ENCODE peak calls at places on chromosomes 4 and X, in nine cellular contexts. E, A, T, C, G, V, U, M and D are unnamed samples.

GRCh38 chr4:38867478-38868054 is at the start of gene FAM114A1:
- DNase-seq in E (peak; percentile 74), A (peak; percentile 88), T (peak; percentile 92), C (peak; percentile 78), G (peak; percentile 85), V (peak; percentile 82), U (peak; percentile 83), M (peak; percentile 44), D (peak; percentile 53)

GRCh38 chrX:142576615-142577014 is 371.5 kb upstream of the MAGEC2 start:
- DNase-seq in E (no peak), A (no peak), T (no peak), C (no peak), G (no peak), V (no peak), U (no peak), M (no peak), D (no peak)

GRCh38 chr4:6681191-6681590 is 12.5 kb upstream of the S100P start:
- DNase-seq in E (no peak), A (no peak), T (no peak), C (no peak), G (no peak), V (no peak), U (no peak), M (no peak), D (no peak)

GRCh38 chr4:85430697-85431096 is 44.3 kb upstream of the ARHGAP24 start:
- DNase-seq in E (no peak), A (no peak), T (no peak), C (no peak), G (no peak), V (no peak), U (no peak), M (peak; percentile 9), D (no peak)

GRCh38 chr4:3218824-3219760 is 29.9 kb upstream of the MSANTD1 start:
- DNase-seq in E (no peak), A (no peak), T (peak; percentile 37), C (no peak), G (no peak), V (no peak), U (no peak), M (no peak), D (peak; percentile 43)

GRCh38 chrX:44245730-44246129 is 97.7 kb downstream of the EFHC2 start:
- DNase-seq in E (no peak), A (no peak), T (no peak), C (no peak), G (no peak), V (no peak), U (no peak), M (no peak), D (no peak)

GRCh38 chr4:5018096-5018495 is 1.2 kb downstream of the CYTL1 start:
- DNase-seq in E (no peak), A (no peak), T (no peak), C (no peak), G (no peak), V (no peak), U (no peak), M (no peak), D (no peak)

GRCh38 chr4:157300678-157301077 is 80.2 kb downstream of the GRIA2 start:
- DNase-seq in E (no peak), A (no peak), T (no peak), C (no peak), G (no peak), V (no peak), U (peak; percentile 3), M (no peak), D (no peak)

GRCh38 chr4:13670456-13671150 is 43.1 kb upstream of the BOD1L1 start:
- DNase-seq in E (no peak), A (no peak), T (no peak), C (no peak), G (no peak), V (no peak), U (no peak), M (no peak), D (no peak)

GRCh38 chr4:184644553-184645307 is 4.5 kb downstream of the CASP3 start:
- DNase-seq in E (no peak), A (no peak), T (no peak), C (no peak), G (no peak), V (no peak), U (no peak), M (no peak), D (no peak)

GRCh38 chrX:137982791-137983190 is 416.9 kb downstream of the ZIC3 start:
- DNase-seq in E (no peak), A (no peak), T (no peak), C (no peak), G (no peak), V (no peak), U (no peak), M (no peak), D (no peak)

GRCh38 chr4:6576512-6576911 is 1.5 kb downstream of the MAN2B2 start:
- DNase-seq in E (no peak), A (no peak), T (no peak), C (no peak), G (no peak), V (peak; percentile 86), U (no peak), M (no peak), D (no peak)

GRCh38 chrX:46236411-46236810 is 308.8 kb downstream of the ZNF674 start:
- DNase-seq in E (no peak), A (no peak), T (no peak), C (no peak), G (no peak), V (no peak), U (no peak), M (no peak), D (no peak)

GRCh38 chr4:57044996-57045395 is 65.2 kb downstream of the IGFBP7 start:
- DNase-seq in E (no peak), A (no peak), T (no peak), C (no peak), G (no peak), V (no peak), U (peak; percentile 88), M (no peak), D (no peak)

GRCh38 chr4:103498161-103499070 is 221.4 kb downstream of the TACR3 start:
- DNase-seq in E (peak; percentile 81), A (no peak), T (no peak), C (no peak), G (no peak), V (no peak), U (peak; percentile 76), M (peak; percentile 76), D (no peak)

GRCh38 chr4:139450586-139450985 is 3.3 kb upstream of the RAB33B start:
- DNase-seq in E (no peak), A (no peak), T (no peak), C (no peak), G (no peak), V (no peak), U (no peak), M (no peak), D (no peak)

GRCh38 chr4:92251711-92252110 is 52.1 kb upstream of the GRID2 start:
- DNase-seq in E (no peak), A (no peak), T (no peak), C (no peak), G (no peak), V (no peak), U (no peak), M (no peak), D (no peak)

GRCh38 chrX:21905976-21906375 is 34.5 kb upstream of the SMS start:
- DNase-seq in E (no peak), A (no peak), T (no peak), C (no peak), G (no peak), V (no peak), U (no peak), M (no peak), D (no peak)

GRCh38 chr4:119738901-119739300 is 110.3 kb upstream of the PDE5A start:
- DNase-seq in E (no peak), A (no peak), T (no peak), C (no peak), G (no peak), V (no peak), U (no peak), M (no peak), D (no peak)

GRCh38 chrX:103828529-103828928 is 3.5 kb downstream of the RAB9B start:
- DNase-seq in E (no peak), A (no peak), T (no peak), C (no peak), G (no peak), V (no peak), U (no peak), M (no peak), D (no peak)

GRCh38 chr4:145840162-145840768 is 98.4 kb downstream of the ZNF827 start:
- DNase-seq in E (peak; percentile 57), A (no peak), T (no peak), C (no peak), G (no peak), V (no peak), U (peak; percentile 53), M (peak; percentile 59), D (no peak)
- TF ChIP-seq CTCF in E (peak; percentile 22), A (no peak), T (peak; percentile 47), C (peak; percentile 46), G (peak; percentile 65), V (peak; percentile 59), U (peak; percentile 53), M (peak; percentile 35), D (peak; percentile 22)

GRCh38 chr4:79042079-79042674 is 102.9 kb upstream of the PAQR3 start:
- DNase-seq in E (peak; percentile 59), A (no peak), T (no peak), C (peak; percentile 25), G (no peak), V (no peak), U (peak; percentile 11), M (peak; percentile 41), D (no peak)
- TF ChIP-seq CTCF in E (peak; percentile 56), A (peak; percentile 29), T (peak; percentile 45), C (peak; percentile 49), G (peak; percentile 69), V (peak; percentile 37), U (peak; percentile 62), M (peak; percentile 43), D (no peak)

GRCh38 chr4:172543249-172543648 is 625.4 kb upstream of the GALNT7 start:
- DNase-seq in E (no peak), A (no peak), T (no peak), C (no peak), G (no peak), V (no peak), U (no peak), M (no peak), D (no peak)
- TF ChIP-seq CTCF in E (no peak), A (no peak), T (no peak), C (no peak), G (no peak), V (no peak), U (no peak), M (no peak), D (no peak)

GRCh38 chrX:39137363-39137954 is 336.2 kb downstream of the MID1IP1 start:
- DNase-seq in E (no peak), A (no peak), T (no peak), C (no peak), G (no peak), V (no peak), U (no peak), M (no peak), D (no peak)

GRCh38 chrX:39133971-39134370 is 332.7 kb downstream of the MID1IP1 start:
- DNase-seq in E (peak; percentile 6), A (no peak), T (no peak), C (no peak), G (no peak), V (no peak), U (no peak), M (no peak), D (no peak)
- TF ChIP-seq CTCF in E (no peak), A (no peak), T (no peak), C (no peak), G (peak; percentile 40), V (no peak), U (no peak), M (no peak), D (no peak)